ENCODE peak calls at places on chromosome 4, in five cellular contexts. R is H9, Q is mesenchymal stem cell, O is H1, Z is IMR-90. F is an unnamed sample.

GRCh38 chr4:145602129-145602760 is 16.9 kb upstream of the MMAA start:
- DNase-seq in R (no peak), Z (peak), Q (no peak), O (no peak), F (no peak)

GRCh38 chr4:71441186-71442169 is 102.7 kb downstream of the SLC4A4 start:
- DNase-seq in R (no peak), Q (no peak), O (no peak), Z (peak), F (no peak)

GRCh38 chr4:140343303-140343702 is 30.1 kb upstream of the SCOC start:
- DNase-seq in O (no peak), Q (no peak), R (no peak), Z (no peak), F (peak)

GRCh38 chr4:1520145-1520661 is 114.0 kb upstream of the NKX1-1 start:
- DNase-seq in Z (no peak), O (no peak), Q (no peak), R (no peak), F (peak)

GRCh38 chr4:59127748-59128147 is 2017.6 kb upstream of the IGFBP7 start:
- DNase-seq in Q (no peak), R (no peak), O (no peak), Z (no peak), F (no peak)

GRCh38 chr4:1233641-1234277 is 15.2 kb downstream of the CTBP1 start:
- DNase-seq in Q (peak), R (no peak), O (no peak), Z (peak), F (no peak)

GRCh38 chr4:173526034-173526482 is 4.0 kb downstream of the HAND2 start:
- DNase-seq in O (no peak), R (no peak), Z (no peak), Q (peak), F (peak)

GRCh38 chr4:88318751-88319350 is 34.5 kb upstream of the PPM1K start:
- DNase-seq in Z (no peak), R (no peak), Q (no peak), O (no peak), F (no peak)

GRCh38 chr4:125316391-125316780 is 1.6 kb downstream of the FAT4 start:
- DNase-seq in Q (no peak), O (no peak), R (peak), Z (no peak), F (no peak)

GRCh38 chr4:128825226-128825625 is 15.7 kb downstream of the JADE1 start:
- DNase-seq in Z (no peak), Q (no peak), R (no peak), O (no peak), F (peak)

GRCh38 chr4:182695842-182696241 is 221.3 kb downstream of the DCTD start:
- DNase-seq in R (no peak), Z (peak), Q (peak), O (no peak), F (no peak)

GRCh38 chr4:180695851-180696250 is 1547.4 kb upstream of the TENM3 start:
- DNase-seq in O (no peak), R (no peak), Q (peak), Z (peak), F (no peak)

GRCh38 chr4:37653601-37654000 is 32.6 kb downstream of the RELL1 start:
- DNase-seq in Q (no peak), R (peak), Z (no peak), O (no peak), F (peak)

GRCh38 chr4:2598661-2599654 is 62.5 kb downstream of the FAM193A start:
- DNase-seq in R (peak), O (no peak), Z (peak), Q (peak), F (peak)

GRCh38 chr4:100842856-100843255 is 325.0 kb upstream of the EMCN start:
- DNase-seq in Q (peak), O (no peak), R (no peak), Z (no peak), F (no peak)

GRCh38 chr4:146243883-146244277 is 29.5 kb downstream of the REELD1 start:
- DNase-seq in Q (no peak), R (no peak), O (no peak), Z (no peak), F (no peak)

GRCh38 chr4:76702440-76703122 is 195.4 kb downstream of the SOWAHB start:
- DNase-seq in R (no peak), Q (no peak), Z (no peak), O (no peak), F (no peak)

GRCh38 chr4:1266881-1267763 is 18.2 kb upstream of the CTBP1 start:
- DNase-seq in Q (no peak), Z (no peak), R (no peak), O (no peak), F (no peak)

GRCh38 chr4:98571161-98571786 is 87.1 kb downstream of the TSPAN5 start:
- DNase-seq in R (no peak), O (no peak), Q (no peak), Z (no peak), F (no peak)

GRCh38 chr4:2250003-2250763 is 8.3 kb upstream of the HAUS3 start:
- DNase-seq in R (no peak), Q (no peak), O (no peak), Z (no peak), F (no peak)

GRCh38 chr4:1009647-1010521 is 1.5 kb upstream of the FGFRL1 start:
- DNase-seq in Q (peak), O (no peak), Z (peak), R (peak), F (peak)

GRCh38 chr4:76197971-76198410 is 15.6 kb downstream of the SCARB2 start:
- DNase-seq in R (no peak), O (no peak), Z (peak), Q (no peak), F (no peak)

GRCh38 chr4:159950707-159951106 is 847.8 kb downstream of the RAPGEF2 start:
- DNase-seq in R (peak), O (peak), Z (no peak), Q (no peak), F (no peak)

GRCh38 chr4:175330236-175330635 is 412.1 kb downstream of the ADAM29 start:
- DNase-seq in Z (peak), O (no peak), Q (peak), R (no peak), F (no peak)

GRCh38 chr4:9880411-9881197 is 99.2 kb downstream of the DRD5 start:
- DNase-seq in R (no peak), O (no peak), Q (no peak), Z (no peak), F (no peak)

GRCh38 chr4:101258782-101259353 is 88.5 kb downstream of the PPP3CA start:
- DNase-seq in Z (no peak), R (no peak), Q (no peak), O (no peak), F (peak)

GRCh38 chr4:140300271-140300970 is 73.0 kb upstream of the SCOC start:
- DNase-seq in R (peak), Q (peak), Z (peak), O (no peak), F (peak)

GRCh38 chr4:141899541-141899940 is 263.2 kb downstream of the IL15 start:
- DNase-seq in Q (no peak), Z (no peak), O (no peak), R (no peak), F (no peak)

GRCh38 chr4:168362025-168362401 is 43.5 kb upstream of the DDX60 start:
- DNase-seq in O (no peak), R (no peak), Z (no peak), Q (no peak), F (no peak)

GRCh38 chr4:187021436-187022205 is 298.0 kb upstream of the FAT1 start:
- DNase-seq in Z (no peak), R (no peak), O (no peak), Q (no peak), F (peak)

GRCh38 chr4:97507587-97508245 is 635.6 kb downstream of the STPG2 start:
- DNase-seq in Q (no peak), Z (no peak), O (no peak), R (no peak), F (peak)

GRCh38 chr4:102328045-102328444 is 17.2 kb downstream of the SLC39A8 start:
- DNase-seq in O (no peak), Q (no peak), Z (no peak), R (no peak), F (peak)

GRCh38 chr4:106588906-106589305 is 220.3 kb upstream of the GIMD1 start:
- DNase-seq in O (no peak), Z (no peak), R (no peak), Q (no peak), F (no peak)

GRCh38 chr4:84965558-84966381 is 720 bp downstream of the WDFY3 start:
- DNase-seq in Q (peak), O (no peak), Z (peak), R (peak), F (peak)

GRCh38 chr4:11914406-11914805 is 485.7 kb upstream of the HS3ST1 start:
- DNase-seq in O (peak), Z (no peak), R (peak), Q (no peak), F (peak)

GRCh38 chr4:154622598-154622997 is 10.1 kb upstream of the FGG start:
- DNase-seq in R (no peak), Z (peak), Q (peak), O (no peak), F (peak)

GRCh38 chr4:5922556-5922955 is 29.7 kb upstream of the CRMP1 start:
- DNase-seq in Z (no peak), O (no peak), Q (no peak), R (no peak), F (no peak)

GRCh38 chr4:5923306-5923830 is 30.5 kb upstream of the CRMP1 start:
- DNase-seq in O (no peak), Z (no peak), Q (no peak), R (no peak), F (no peak)

GRCh38 chr4:5925419-5926187 is 32.7 kb upstream of the CRMP1 start:
- DNase-seq in O (no peak), R (peak), Z (no peak), Q (no peak), F (no peak)

GRCh38 chr4:5926601-5927000 is 33.7 kb upstream of the CRMP1 start:
- DNase-seq in O (no peak), Z (no peak), R (no peak), Q (no peak), F (no peak)

GRCh38 chr4:5924466-5925125 is 31.7 kb upstream of the CRMP1 start:
- DNase-seq in Z (no peak), R (peak), Q (no peak), O (no peak), F (no peak)
- H2BK5ac ChIP-seq in Z (no peak), R (no peak), Q (no peak), O (no peak), F (no peak)

DNA sequence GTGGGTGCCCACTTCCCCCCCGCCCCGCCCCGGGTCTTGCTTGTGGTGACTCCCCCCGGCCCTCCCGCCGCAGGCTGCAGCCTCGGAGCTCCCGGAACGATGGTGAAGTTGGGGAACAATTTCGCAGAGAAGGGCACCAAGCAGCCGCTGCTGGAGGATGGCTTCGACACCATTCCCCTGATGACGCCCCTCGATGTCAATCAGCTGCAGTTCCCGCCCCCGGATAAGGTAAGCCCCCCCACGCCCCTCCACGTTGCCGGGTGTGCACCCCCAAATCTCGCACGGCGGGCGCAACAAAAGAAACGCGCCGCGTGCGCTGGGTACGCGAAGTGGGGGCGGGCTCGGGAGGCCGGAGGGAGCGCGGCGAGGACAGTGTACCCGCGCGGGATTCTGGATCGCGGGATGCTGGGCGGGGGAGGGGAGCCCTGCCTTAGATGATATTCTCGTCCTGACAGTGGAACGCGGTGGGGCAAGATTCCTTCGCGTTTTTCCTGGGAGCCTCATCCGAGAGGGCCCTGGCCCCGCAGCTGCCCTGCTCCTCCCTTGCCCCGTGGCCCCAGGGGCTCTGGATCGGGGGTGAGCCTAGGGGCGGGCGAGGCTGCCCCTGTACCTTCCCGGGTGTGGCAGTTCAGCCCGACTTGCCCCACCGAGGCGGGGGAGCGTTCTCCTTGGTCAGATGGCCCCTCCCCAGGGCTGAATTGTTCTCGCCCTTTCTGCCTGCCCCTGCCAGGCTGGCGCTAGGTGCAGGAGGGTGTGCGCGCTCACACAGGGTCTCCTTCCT is 819 bp downstream of the NSG1 start:
- DNase-seq in Q (peak), Z (no peak), O (no peak), R (no peak), F (no peak)
- H3K9ac ChIP-seq in Q (no peak), Z (no peak), O (no peak), R (no peak), F (no peak)

GRCh38 chr4:156558365-156559025 is 413.1 kb downstream of the PDGFC start:
- DNase-seq in R (no peak), Z (peak), Q (no peak), O (no peak), F (no peak)
- H2BK5ac ChIP-seq in R (no peak), Z (no peak), Q (no peak), O (no peak), F (no peak)

DNA sequence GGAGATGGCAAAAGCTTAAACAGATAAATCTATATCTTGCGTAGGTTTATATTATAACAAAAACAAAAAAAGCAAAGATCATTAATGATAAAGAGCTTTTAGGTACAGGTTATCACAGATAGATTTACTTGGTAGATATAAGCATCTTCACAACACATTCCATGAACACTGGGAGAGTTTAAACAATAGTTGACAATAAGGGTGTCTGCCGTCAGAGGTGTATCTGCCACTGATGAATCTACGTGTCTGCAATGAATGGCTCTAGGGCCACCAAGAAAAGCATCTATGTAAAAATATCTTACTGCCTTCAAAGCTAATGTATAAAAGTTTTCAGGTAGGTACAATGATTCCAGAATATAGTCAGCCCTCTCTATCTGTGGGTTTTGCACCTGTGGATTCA is 43.7 kb downstream of the RASGEF1B start:
- DNase-seq in Z (no peak), R (no peak), Q (no peak), O (no peak), F (no peak)
- H3K9ac ChIP-seq in Z (no peak), R (no peak), Q (no peak), O (no peak), F (no peak)

GRCh38 chr4:147733614-147734344 is 1.9 kb downstream of the ARHGAP10 start:
- DNase-seq in O (no peak), Q (peak), Z (peak), R (no peak), F (peak)
- H2BK5ac ChIP-seq in O (no peak), Q (no peak), Z (peak), R (no peak), F (no peak)

GRCh38 chr4:148445071-148445902 is 3.1 kb upstream of the NR3C2 start:
- DNase-seq in Q (no peak), Z (no peak), O (no peak), R (peak), F (peak)
- H3K9ac ChIP-seq in Q (peak), Z (no peak), O (no peak), R (no peak), F (peak)

GRCh38 chr4:87219648-87220093 is 747 bp downstream of the KLHL8 start:
- DNase-seq in Z (peak), O (no peak), Q (peak), R (peak), F (peak)
- H2BK5ac ChIP-seq in Z (peak), O (no peak), Q (peak), R (no peak), F (no peak)

DNA sequence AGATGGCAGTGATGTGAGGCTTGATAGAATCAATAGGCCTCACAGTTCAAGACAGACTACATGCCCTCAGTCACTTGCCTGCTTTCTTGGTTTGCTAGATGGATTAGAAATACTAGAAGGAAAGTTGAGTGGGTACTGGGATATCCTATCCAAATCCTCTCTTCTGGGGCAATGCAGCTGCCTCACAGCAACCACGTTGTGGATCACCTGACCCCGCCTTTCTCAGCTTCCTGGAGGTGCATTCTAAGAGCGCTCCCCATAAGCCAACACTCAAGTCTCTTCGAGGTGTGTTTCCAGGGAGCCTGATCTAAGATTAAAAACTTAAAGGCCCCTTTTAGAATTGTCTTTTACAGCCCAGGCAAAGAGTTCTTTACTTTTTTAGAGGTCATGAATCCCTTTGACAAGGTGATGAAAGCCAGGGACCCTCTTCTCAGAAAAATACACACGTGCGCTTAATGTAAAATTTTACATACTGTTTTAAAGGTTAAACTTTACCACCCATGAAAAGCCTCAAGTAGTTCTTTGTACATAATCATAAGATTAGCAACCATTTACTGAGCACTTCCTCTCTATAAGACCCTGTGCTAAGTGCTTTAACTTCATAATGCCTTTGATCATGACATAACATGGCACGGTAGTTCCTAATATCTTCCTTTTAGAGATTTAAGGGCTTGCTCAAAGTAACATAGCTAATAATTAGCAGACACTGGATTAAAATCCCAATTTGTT is 840 bp upstream of the RPL34 start:
- DNase-seq in O (no peak), R (no peak), Q (no peak), Z (no peak), F (no peak)
- H3K9ac ChIP-seq in O (no peak), R (no peak), Q (peak), Z (no peak), F (no peak)

DNA sequence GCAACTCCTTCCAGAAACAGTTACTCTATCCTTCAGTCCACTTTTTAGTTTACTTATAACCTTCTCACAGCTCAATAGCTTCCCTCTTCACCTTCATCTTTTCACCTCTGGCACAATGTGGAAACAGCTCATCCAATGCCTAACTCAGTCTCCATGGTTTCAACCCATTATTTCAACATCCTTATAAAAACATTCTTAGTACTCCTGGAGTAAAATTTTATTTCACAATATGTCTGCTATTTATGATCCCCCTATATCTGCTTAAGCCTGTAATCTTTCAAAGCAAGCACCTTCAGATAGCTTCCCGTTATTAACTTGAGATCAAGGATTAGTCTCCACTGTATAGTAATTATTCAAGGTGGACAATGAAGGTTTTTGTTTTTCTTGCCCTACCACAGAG is 156.3 kb downstream of the GASK1B start:
- DNase-seq in Z (peak), Q (no peak), R (no peak), O (no peak), F (no peak)
- H2BK5ac ChIP-seq in Z (no peak), Q (no peak), R (no peak), O (no peak), F (no peak)

F was measured in mesendoderm.